ENCODE peak calls at places on chromosomes 7 and 10, in five cellular contexts. L, F, C, R and U are unnamed samples.

GRCh38 chr10:48780341-48780740 is 95.7 kb downstream of the WDFY4 start:
- DNase-seq in L (no peak), F (no peak), C (no peak), R (no peak), U (no peak)

GRCh38 chr7:44216521-44217030 is 15.8 kb downstream of the YKT6 start:
- DNase-seq in L (no peak), F (peak; percentile 28), C (peak; percentile 56), R (no peak), U (no peak)

GRCh38 chr7:126450269-126450671 is 802.5 kb downstream of the GRM8 start:
- DNase-seq in L (no peak), F (no peak), C (peak; percentile 44), R (no peak), U (no peak)

GRCh38 chr10:36187382-36188042 is 545.4 kb upstream of the FZD8 start:
- DNase-seq in L (no peak), F (no peak), C (no peak), R (no peak), U (no peak)

GRCh38 chr10:13219685-13220670 is 14.2 kb downstream of the UCMA start:
- DNase-seq in L (no peak), F (peak; percentile 64), C (peak; percentile 87), R (peak; percentile 46), U (peak; percentile 4)

GRCh38 chr7:52261052-52261451 is 774.4 kb upstream of the POM121L12 start:
- DNase-seq in L (no peak), F (no peak), C (no peak), R (no peak), U (no peak)

GRCh38 chr7:36037121-36037662 is 115.9 kb upstream of the EEPD1 start:
- DNase-seq in L (no peak), F (no peak), C (peak; percentile 97), R (no peak), U (peak; percentile 75)

GRCh38 chr10:14508725-14509124 is 178.0 kb upstream of the FRMD4A start:
- DNase-seq in L (no peak), F (no peak), C (no peak), R (no peak), U (no peak)

GRCh38 chr7:1410992-1411391 is 48.3 kb downstream of the MICALL2 start:
- DNase-seq in L (no peak), F (no peak), C (no peak), R (no peak), U (no peak)

GRCh38 chr10:21278491-21279216 is 246.8 kb downstream of the SKIDA1 start:
- DNase-seq in L (peak; percentile 90), F (peak; percentile 93), C (peak; percentile 85), R (peak; percentile 94), U (peak; percentile 89)

GRCh38 chr10:118543714-118544400 is 51.6 kb downstream of the PRLHR start:
- DNase-seq in L (peak; percentile 26), F (peak; percentile 86), C (peak; percentile 46), R (no peak), U (peak; percentile 4)

GRCh38 chr7:157541295-157541608 is 204.4 kb downstream of the DNAJB6 start:
- DNase-seq in L (no peak), F (no peak), C (no peak), R (no peak), U (no peak)

GRCh38 chr7:134186022-134186421 is 58.9 kb downstream of the LRGUK start:
- DNase-seq in L (no peak), F (no peak), C (no peak), R (no peak), U (no peak)

GRCh38 chr10:132737390-132738048 is 48.4 kb downstream of the NKX6-2 start:
- DNase-seq in L (no peak), F (no peak), C (no peak), R (no peak), U (no peak)

GRCh38 chr10:60148266-60148840 is 241.3 kb downstream of the ANK3 start:
- DNase-seq in L (no peak), F (no peak), C (no peak), R (no peak), U (peak; percentile 84)

GRCh38 chr7:132575987-132576722 is at the start of gene PLXNA4:
- DNase-seq in L (no peak), F (no peak), C (no peak), R (no peak), U (peak; percentile 10)

GRCh38 chr7:139711991-139712753 is 65.6 kb downstream of the HIPK2 start:
- DNase-seq in L (no peak), F (peak; percentile 59), C (no peak), R (no peak), U (no peak)

GRCh38 chr7:10672186-10672585 is 301.5 kb upstream of the PHF14 start:
- DNase-seq in L (no peak), F (no peak), C (no peak), R (no peak), U (no peak)

GRCh38 chr7:29299986-29300609 is 105.5 kb downstream of the CHN2 start:
- DNase-seq in L (no peak), F (no peak), C (peak; percentile 77), R (no peak), U (no peak)

GRCh38 chr10:124693396-124693795 is 50.8 kb downstream of the FAM53B start:
- DNase-seq in L (no peak), F (no peak), C (no peak), R (no peak), U (no peak)

GRCh38 chr7:131540491-131541162 is 15.8 kb downstream of the PODXL start:
- DNase-seq in L (no peak), F (no peak), C (no peak), R (no peak), U (peak; percentile 69)

GRCh38 chr10:80526742-80527141 is 11.0 kb upstream of the SH2D4B start:
- DNase-seq in L (no peak), F (no peak), C (no peak), R (no peak), U (no peak)

DNA sequence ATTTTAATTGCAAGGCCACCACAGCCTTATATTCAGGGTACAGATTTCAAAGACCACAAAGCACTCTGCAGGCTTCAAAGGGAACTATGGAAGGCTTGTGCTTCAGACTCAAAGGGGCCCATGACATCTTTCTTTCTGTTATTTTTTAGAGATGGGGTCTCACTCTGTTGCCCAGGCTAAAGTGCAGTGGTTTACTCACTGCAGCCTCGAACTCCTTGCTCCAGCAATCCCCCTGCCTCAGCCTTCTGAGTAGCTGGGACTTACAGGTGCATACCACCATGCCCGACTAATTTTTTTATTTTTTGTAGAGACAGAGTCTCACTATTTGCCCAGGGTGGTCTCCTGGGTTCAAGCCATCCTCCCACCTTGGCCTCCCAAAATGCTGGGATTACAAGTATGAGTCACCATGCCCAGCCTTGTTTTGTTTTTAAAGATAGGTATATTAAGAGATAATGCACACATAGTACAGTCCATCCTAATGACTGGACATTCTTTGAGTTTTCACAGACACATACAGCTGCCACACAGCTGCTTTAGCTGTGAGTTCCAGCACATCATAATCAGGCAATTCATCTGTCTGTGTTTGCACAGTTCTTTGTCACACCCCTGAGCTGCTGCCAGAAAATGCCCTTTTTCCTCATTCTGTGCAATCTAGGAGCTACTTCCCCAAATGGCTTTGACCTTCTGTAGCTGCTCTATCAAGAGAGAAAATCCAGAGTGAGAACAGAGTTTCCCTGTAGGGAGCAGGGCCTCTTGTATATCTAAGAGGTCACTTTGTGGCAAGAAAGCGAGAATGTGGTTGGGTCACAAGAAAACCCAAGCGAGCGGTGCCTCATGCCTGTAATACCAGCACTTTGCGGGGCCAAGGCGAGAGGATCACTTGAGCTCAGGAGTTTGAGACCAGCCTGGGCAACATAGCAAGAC is 24.1 kb downstream of the SLC29A3 start:
- DNase-seq in L (no peak), F (no peak), C (peak; percentile 92), R (no peak), U (peak; percentile 35)
- H3K4me1 ChIP-seq in L (peaks cover 12% of the 10 kb centered on the region), F (peaks cover 15% of the 10 kb centered on the region), C (peaks cover 52% of the 10 kb centered on the region), R (peaks cover 19% of the 10 kb centered on the region), U (peaks cover 10% of the 10 kb centered on the region)

DNA sequence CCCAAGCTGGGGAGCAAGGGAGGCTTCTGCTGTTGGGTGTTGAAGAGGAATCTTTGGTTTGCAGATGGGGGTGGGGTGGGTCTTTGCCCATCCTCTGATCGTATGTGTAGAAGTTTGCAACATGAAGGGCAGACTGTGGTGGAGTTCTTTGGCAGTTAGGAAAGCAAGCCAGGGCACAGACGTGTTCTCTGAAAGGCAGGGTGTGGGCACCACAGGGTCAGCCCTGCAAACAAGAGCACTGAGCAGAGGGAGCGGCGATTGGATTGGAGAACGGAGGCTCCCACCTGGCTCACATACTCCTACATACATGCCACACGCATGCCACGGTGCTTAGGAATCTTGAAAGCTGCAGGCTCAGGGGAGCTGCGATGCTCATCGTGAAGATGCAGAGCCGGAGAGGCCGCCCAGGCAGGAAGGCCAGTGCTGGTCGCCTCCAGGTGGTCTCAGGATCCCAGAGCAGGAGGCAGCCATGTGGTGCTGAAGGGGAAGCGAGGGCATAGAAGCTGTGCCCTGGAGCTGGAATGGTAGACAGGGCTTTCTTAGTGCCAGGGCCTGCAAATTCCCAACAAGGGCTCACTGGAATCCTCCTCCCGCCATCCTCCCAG is 149.0 kb downstream of the MGMT start:
- DNase-seq in L (no peak), F (no peak), C (no peak), R (no peak), U (no peak)
- H2BK12ac ChIP-seq in L (no peak overlapping the region), F (no peak overlapping the region), C (no peak overlapping the region), R (no peak overlapping the region), U (no peak overlapping the region)

GRCh38 chr7:50266893-50267386 is 37.6 kb upstream of the IKZF1 start:
- DNase-seq in L (no peak), F (no peak), C (no peak), R (no peak), U (no peak)
- H3K4me1 ChIP-seq in L (no peaks in the 10 kb centered on the region), F (peaks cover 3% of the 10 kb centered on the region), C (no peaks in the 10 kb centered on the region), R (no peaks in the 10 kb centered on the region), U (no peaks in the 10 kb centered on the region)

GRCh38 chr7:152479595-152479994 is 43.8 kb upstream of the KMT2C start:
- DNase-seq in L (no peak), F (no peak), C (no peak), R (no peak), U (no peak)

GRCh38 chr7:152481082-152481481 is 45.3 kb upstream of the KMT2C start:
- DNase-seq in L (no peak), F (no peak), C (no peak), R (no peak), U (no peak)

DNA sequence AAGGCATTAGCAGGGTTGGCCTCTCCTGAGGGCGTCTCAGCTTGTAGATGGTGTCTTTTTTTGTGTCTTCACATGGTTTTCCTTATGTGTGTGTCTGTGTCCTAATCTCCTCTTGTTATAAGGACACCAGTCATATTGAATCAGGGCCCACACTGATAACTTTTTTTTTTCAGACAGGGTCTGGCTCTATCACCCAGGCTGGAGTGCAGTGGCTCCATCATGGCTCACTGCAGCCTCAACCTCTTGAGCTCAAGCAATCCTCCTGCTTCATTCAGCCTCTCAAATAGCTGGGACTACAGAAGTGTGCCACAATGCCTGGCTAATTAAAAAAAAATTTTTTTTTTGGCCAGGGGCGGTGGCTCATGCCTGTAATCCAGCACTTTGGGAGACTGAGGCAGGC is 41.3 kb upstream of the KMT2C start:
- DNase-seq in L (no peak), F (no peak), C (no peak), R (no peak), U (no peak)
- H2BK12ac ChIP-seq in L (no peak overlapping the region), F (no peak overlapping the region), C (no peak overlapping the region), R (no peak overlapping the region), U (no peak overlapping the region)